ENCODE peak calls at places on chromosomes 1 and 21, in seven cellular contexts. D is esophagus squamous epithelium, Q is kidney epithelial cell, U is neural crest cell, N is brain microvascular endothelial cell, X is upper lobe of right lung, B is fibroblast of lung. Z is an unnamed sample.

GRCh38 chr1:31295874-31296485 is 608 bp downstream of the SNRNP40 start:
- DNase-seq in U (no peak), B (no peak), N (no peak), Q (no peak), X (no peak), D (no peak), Z (no peak)

GRCh38 chr1:18926315-18927081 is 24.1 kb upstream of the ALDH4A1 start:
- DNase-seq in N (peak; percentile 90), U (no peak), Q (peak; percentile 94), X (no peak), B (peak; percentile 91), D (peak; percentile 43), Z (no peak)

GRCh38 chr1:9126511-9126910 is 2.4 kb downstream of the GPR157 start:
- DNase-seq in D (no peak), X (no peak), N (no peak), U (no peak), B (no peak), Q (no peak), Z (no peak)

GRCh38 chr1:185787238-185787637 is 53.0 kb downstream of the HMCN1 start:
- DNase-seq in U (no peak), Q (no peak), B (no peak), D (no peak), X (no peak), N (no peak), Z (no peak)

GRCh38 chr1:30759718-30760281 is 2.2 kb upstream of the LAPTM5 start:
- DNase-seq in D (no peak), Q (no peak), U (no peak), X (no peak), B (no peak), N (no peak), Z (no peak)

GRCh38 chr1:201504799-201505504 is 2.0 kb downstream of the CSRP1 start:
- DNase-seq in B (no peak), D (no peak), U (no peak), Q (no peak), N (no peak), X (no peak), Z (no peak)

GRCh38 chr21:36150192-36150711 is 6.4 kb upstream of the DOP1B start:
- DNase-seq in D (no peak), U (no peak), N (no peak), B (peak; percentile 58), X (no peak), Q (no peak), Z (no peak)

GRCh38 chr1:185895208-185895900 is 161.2 kb downstream of the HMCN1 start:
- DNase-seq in U (no peak), N (no peak), D (no peak), Q (no peak), B (no peak), X (no peak), Z (no peak)

GRCh38 chr1:54487571-54488050 is 60.4 kb upstream of the ACOT11 start:
- DNase-seq in N (no peak), D (no peak), Q (no peak), U (no peak), X (peak; percentile 69), B (no peak), Z (no peak)

GRCh38 chr1:77762072-77762476 is 2.4 kb upstream of the USP33 start:
- DNase-seq in Q (no peak), U (no peak), N (peak; percentile 61), X (no peak), D (no peak), B (peak; percentile 70), Z (no peak)

GRCh38 chr1:182331412-182331811 is 60.2 kb downstream of the GLUL start:
- DNase-seq in U (no peak), X (no peak), D (no peak), N (no peak), B (no peak), Q (no peak), Z (no peak)

GRCh38 chr1:110210604-110211502 is 739 bp downstream of the KCNC4 start:
- DNase-seq in Q (no peak), D (no peak), B (peak; percentile 14), N (no peak), U (peak; percentile 37), X (peak; percentile 80), Z (peak; percentile 75)

GRCh38 chr1:116486424-116486823 is 84.4 kb downstream of the CD58 start:
- DNase-seq in N (peak; percentile 59), B (peak; percentile 88), X (no peak), D (no peak), Q (no peak), U (no peak), Z (no peak)

GRCh38 chr1:175679931-175680652 is 63.3 kb downstream of the TNR start:
- DNase-seq in D (no peak), Q (no peak), X (no peak), U (no peak), N (no peak), B (no peak), Z (no peak)

GRCh38 chr1:19811206-19811851 is 3.8 kb downstream of the RNF186 start:
- DNase-seq in B (peak; percentile 64), D (no peak), X (peak; percentile 74), N (peak; percentile 11), U (peak; percentile 40), Q (no peak), Z (no peak)

GRCh38 chr21:32413697-32414578 is 1.4 kb downstream of the EVA1C start:
- DNase-seq in X (peak; percentile 81), N (no peak), B (peak; percentile 67), D (no peak), U (no peak), Q (no peak), Z (no peak)

GRCh38 chr1:3327936-3328590 is 126.4 kb upstream of the ARHGEF16 start:
- DNase-seq in U (no peak), Q (no peak), X (no peak), N (no peak), B (no peak), D (no peak), Z (no peak)
- TF ChIP-seq CTCF in U (no peak), Q (no peak), X (no peak), N (no peak), B (no peak), D (no peak), Z (no peak)

DNA sequence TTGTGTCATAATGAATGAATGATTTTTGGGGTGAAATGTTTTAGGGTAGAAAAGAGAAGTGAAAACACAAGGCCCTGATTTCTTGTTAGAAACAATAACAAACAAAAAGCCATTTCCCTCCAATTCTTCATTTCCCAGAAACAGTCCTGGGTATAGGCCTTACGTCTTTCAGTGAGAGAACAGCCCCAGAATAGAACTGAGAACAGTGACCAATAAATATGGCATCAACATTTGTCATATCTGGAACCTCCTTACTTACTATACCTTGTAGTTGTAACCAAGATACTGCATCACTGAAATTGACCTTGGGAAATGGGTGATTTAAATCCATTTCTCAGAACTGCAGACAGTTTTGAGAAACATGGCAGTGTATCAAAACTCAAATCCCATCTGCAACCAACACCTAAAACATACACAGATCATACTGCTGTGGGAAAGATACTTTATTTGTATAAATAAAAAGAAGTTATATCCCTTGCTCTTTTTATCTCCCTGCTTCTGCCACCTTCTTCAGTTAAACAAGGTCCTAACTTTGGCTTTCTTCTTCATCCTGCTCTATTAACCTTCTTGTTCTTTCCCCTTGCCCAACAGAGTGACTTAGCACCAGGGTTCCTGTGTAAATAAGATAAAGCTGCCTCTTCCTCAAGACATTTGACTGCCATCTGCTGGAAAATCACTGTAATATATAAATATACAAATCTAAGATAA is 19.5 kb downstream of the XKR8 start:
- DNase-seq in X (no peak), D (no peak), U (no peak), Q (peak; percentile 19), N (peak; percentile 28), B (peak; percentile 88), Z (no peak)
- TF ChIP-seq CTCF in X (peak; percentile 54), D (peak; percentile 46), U (peak; percentile 64), Q (peak; percentile 41), N (peak; percentile 38), B (peak; percentile 41), Z (peak; percentile 67)

GRCh38 chr1:100265562-100265930 is 470 bp upstream of the RTCA start:
- DNase-seq in X (no peak), N (peak; percentile 68), U (no peak), B (no peak), Q (no peak), D (no peak), Z (no peak)

GRCh38 chr1:100265931-100266830 is at the start of gene RTCA:
- DNase-seq in U (peak; percentile 93), Q (peak; percentile 84), B (peak; percentile 95), N (peak; percentile 91), X (peak; percentile 99), D (peak; percentile 79), Z (peak; percentile 94)

GRCh38 chr1:100267284-100267683 is 1.3 kb downstream of the RTCA start:
- DNase-seq in B (no peak), N (no peak), U (no peak), D (no peak), X (no peak), Q (no peak), Z (no peak)

DNA sequence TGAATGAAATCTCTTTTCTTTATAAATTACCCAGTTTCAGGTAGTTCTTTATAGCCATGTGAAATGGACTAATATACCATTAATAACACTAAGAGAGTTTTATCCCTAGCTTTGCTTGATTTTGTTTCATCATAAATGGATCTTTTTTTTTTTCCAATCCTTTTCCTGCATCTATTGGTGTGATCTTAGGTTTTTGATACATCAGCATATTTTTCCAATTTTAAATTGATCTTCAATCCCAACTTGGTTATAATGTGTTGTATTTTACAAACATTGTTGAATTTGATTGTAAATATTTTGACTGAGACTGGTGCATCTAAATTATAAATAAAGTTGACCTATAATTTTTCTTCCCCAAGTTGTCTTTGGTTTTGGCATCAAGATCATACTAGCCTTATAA is 4.3 kb upstream of the RTCA start:
- DNase-seq in N (no peak), U (no peak), D (no peak), X (no peak), B (no peak), Q (no peak), Z (no peak)
- TF ChIP-seq CTCF in N (no peak), U (no peak), D (no peak), X (no peak), B (no peak), Q (no peak), Z (no peak)

DNA sequence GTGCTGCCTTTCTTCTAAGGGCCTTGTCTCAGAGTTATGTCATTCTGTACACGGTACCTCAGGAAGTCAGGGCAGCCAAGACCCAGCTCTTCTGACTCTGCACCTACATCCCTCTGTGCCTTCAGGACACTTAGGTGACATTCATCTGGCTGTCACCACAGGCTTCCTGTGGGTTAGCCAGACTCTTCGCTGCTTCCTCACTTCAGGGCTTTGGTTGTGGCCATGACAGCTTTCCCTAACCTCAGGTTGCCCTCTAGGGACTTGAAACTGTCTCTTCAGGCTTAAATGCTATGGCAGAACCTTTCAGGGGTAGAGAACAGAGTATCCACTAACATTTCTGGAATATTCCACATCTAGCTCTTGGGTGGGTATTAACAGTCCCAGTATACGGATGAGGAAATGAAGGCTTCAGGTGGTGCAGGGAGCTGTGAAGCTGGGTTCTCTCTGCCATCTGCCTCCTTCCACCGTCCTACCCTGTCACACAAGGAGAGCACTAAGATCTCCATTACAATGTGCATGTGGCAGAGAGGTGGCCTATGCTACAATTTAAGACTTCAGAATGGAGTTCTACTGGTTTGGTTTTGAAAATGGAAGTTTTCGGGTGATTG is 9.9 kb downstream of the TSSK3 start:
- DNase-seq in U (no peak), N (no peak), Q (no peak), B (no peak), X (peak; percentile 11), D (no peak), Z (no peak)
- TF ChIP-seq CTCF in U (no peak), N (peak; percentile 14), Q (no peak), B (no peak), X (peak; percentile 18), D (peak; percentile 17), Z (no peak)

Z was measured in type B pancreatic cell.